ENCODE peak calls at places on chromosomes 2 and 18, in nine cellular contexts. Q, N, L, H, S, P, O, W and I are unnamed samples.

GRCh38 chr2:231666171-231667095 is 41.9 kb upstream of the PTMA start:
- DNase-seq in H (peak; percentile 96), P (peak; percentile 85), Q (peak; percentile 82), S (peak; percentile 97), N (peak; percentile 97), O (peak; percentile 99), L (peak; percentile 96), W (peak; percentile 97), I (peak; percentile 84)

GRCh38 chr18:25164211-25164836 is 187.6 kb downstream of the ZNF521 start:
- DNase-seq in S (no peak), Q (no peak), P (no peak), N (no peak), H (no peak), L (no peak), W (no peak), O (no peak), I (no peak)

GRCh38 chr2:196169521-196169920 is 1.9 kb downstream of the STK17B start:
- DNase-seq in Q (no peak), L (no peak), P (no peak), W (no peak), H (no peak), N (no peak), O (no peak), S (no peak), I (no peak)

GRCh38 chr2:144493027-144493809 is 26.7 kb downstream of the ZEB2 start:
- DNase-seq in W (no peak), S (no peak), Q (no peak), H (no peak), L (no peak), N (no peak), P (no peak), O (no peak), I (no peak)

GRCh38 chr2:130355578-130356431 is at the start of gene PTPN18:
- DNase-seq in Q (peak; percentile 61), W (peak; percentile 92), S (peak; percentile 85), O (peak; percentile 97), L (peak; percentile 94), P (peak; percentile 56), N (peak; percentile 87), H (peak; percentile 97), I (peak; percentile 56)

GRCh38 chr2:201959626-201960025 is 74.0 kb upstream of the FZD7 start:
- DNase-seq in N (no peak), Q (no peak), L (no peak), S (no peak), W (no peak), H (no peak), O (no peak), P (no peak), I (no peak)

GRCh38 chr2:238287702-238288649 is at the start of gene PER2:
- DNase-seq in W (peak; percentile 65), O (peak; percentile 86), L (peak; percentile 91), S (peak; percentile 91), P (peak; percentile 57), H (peak; percentile 77), N (peak; percentile 90), Q (peak; percentile 53), I (no peak)

GRCh38 chr2:149399934-149400615 is 69.7 kb downstream of the LYPD6 start:
- DNase-seq in Q (no peak), H (no peak), O (no peak), S (no peak), N (no peak), L (no peak), P (no peak), W (no peak), I (no peak)

GRCh38 chr2:55133467-55134315 is 83.4 kb upstream of the RTN4 start:
- DNase-seq in N (no peak), P (no peak), H (no peak), O (peak; percentile 65), L (peak; percentile 77), S (peak; percentile 57), Q (peak; percentile 89), W (no peak), I (no peak)

GRCh38 chr2:234691968-234692955 is 195.4 kb upstream of the ARL4C start:
- DNase-seq in W (no peak), S (no peak), H (no peak), L (no peak), P (no peak), N (no peak), O (no peak), Q (no peak), I (no peak)

GRCh38 chr2:138475394-138475793 is 26.2 kb upstream of the SPOPL start:
- DNase-seq in H (no peak), L (no peak), N (no peak), S (no peak), Q (no peak), P (no peak), W (no peak), O (no peak), I (no peak)

GRCh38 chr2:68466778-68467076 is 367 bp downstream of the FBXO48 start:
- DNase-seq in Q (no peak), L (no peak), W (no peak), N (no peak), P (no peak), O (no peak), H (no peak), S (no peak), I (no peak)

GRCh38 chr2:68469935-68470334 is 2.5 kb downstream of the APLF start:
- DNase-seq in P (no peak), O (peak; percentile 45), H (no peak), W (no peak), N (no peak), L (no peak), S (no peak), Q (no peak), I (no peak)

GRCh38 chr2:68467077-68467960 is at the start of the genes APLF and FBXO48:
- DNase-seq in N (peak; percentile 98), O (peak; percentile 99), Q (peak; percentile 97), S (peak; percentile 99), P (peak; percentile 97), H (peak; percentile 97), W (peak; percentile 99), L (peak; percentile 99), I (peak; percentile 86)

GRCh38 chr2:68466361-68466777 is 725 bp downstream of the FBXO48 start:
- DNase-seq in W (no peak), O (peak; percentile 77), P (peak; percentile 46), N (peak; percentile 19), H (no peak), L (peak; percentile 40), Q (peak; percentile 38), S (peak; percentile 26), I (no peak)

DNA sequence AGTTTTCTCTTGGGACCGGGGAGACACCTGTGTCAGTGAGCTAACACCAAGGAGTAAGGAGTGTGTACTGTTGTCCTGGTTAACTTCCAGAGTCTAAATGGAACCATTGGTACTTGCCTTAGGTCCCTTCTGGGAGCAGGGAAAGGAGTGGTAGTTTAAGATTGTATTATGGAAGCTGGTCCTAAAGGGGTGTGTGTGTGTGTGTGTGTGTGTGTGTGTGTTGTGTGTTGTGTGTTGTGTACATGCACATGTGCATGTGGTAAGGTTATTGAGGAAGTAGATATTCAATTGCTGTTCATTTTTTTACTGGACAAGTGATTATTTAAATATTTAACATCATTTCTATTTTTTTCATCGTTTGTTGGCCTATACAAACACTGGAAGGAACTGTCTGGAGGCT is 1.4 kb downstream of the APLF start:
- DNase-seq in Q (no peak), L (no peak), H (no peak), P (no peak), N (no peak), W (no peak), O (no peak), S (no peak), I (no peak)
- H3K4me3 ChIP-seq in Q (no peak overlapping the region), L (peak overlapping the region; percentile 45), H (no peak overlapping the region), P (no peak overlapping the region), N (peak overlapping the region; percentile 76), W (no peak overlapping the region), O (no peak overlapping the region), S (no peak overlapping the region), I (no peak overlapping the region)

GRCh38 chr2:103179800-103180199 is 418.0 kb downstream of the TMEM182 start:
- DNase-seq in S (no peak), N (no peak), W (no peak), O (no peak), P (no peak), Q (no peak), L (no peak), H (no peak), I (no peak)

GRCh38 chr2:103183061-103183460 is 421.2 kb downstream of the TMEM182 start:
- DNase-seq in N (no peak), H (no peak), L (no peak), P (no peak), W (no peak), Q (no peak), S (no peak), O (no peak), I (no peak)
- TF ChIP-seq CTCF in N (peak; percentile 56), H (peak; percentile 38), L (no peak), P (no peak), W (no peak), Q (no peak), S (no peak), O (no peak), I (no peak)

GRCh38 chr18:35973650-35974049 is 1.2 kb downstream of the RMP24 start:
- DNase-seq in P (no peak), W (no peak), S (no peak), H (no peak), O (no peak), Q (no peak), N (no peak), L (no peak), I (no peak)
- H3K4me3 ChIP-seq in P (peak overlapping the region; percentile 83), W (peak overlapping the region; percentile 68), S (peak overlapping the region; percentile 61), H (peak overlapping the region; percentile 76), O (peak overlapping the region; percentile 80), Q (peak overlapping the region; percentile 97), N (peak overlapping the region; percentile 82), L (peak overlapping the region; percentile 44), I (peak overlapping the region; percentile 66)

GRCh38 chr18:10850216-10850615 is 299.2 kb downstream of the PIEZO2 start:
- DNase-seq in P (no peak), W (no peak), Q (no peak), N (no peak), O (no peak), S (no peak), L (no peak), H (no peak), I (no peak)

GRCh38 chr18:10850828-10851227 is 298.5 kb downstream of the PIEZO2 start:
- DNase-seq in Q (no peak), S (no peak), N (no peak), H (no peak), O (no peak), W (no peak), P (no peak), L (no peak), I (no peak)

GRCh38 chr18:10856146-10856545 is 293.2 kb downstream of the PIEZO2 start:
- DNase-seq in W (no peak), H (no peak), P (peak; percentile 67), N (no peak), L (no peak), O (no peak), S (no peak), Q (no peak), I (no peak)

GRCh38 chr18:10852610-10853303 is 296.6 kb downstream of the PIEZO2 start:
- DNase-seq in S (no peak), L (no peak), O (no peak), P (no peak), Q (no peak), N (no peak), W (no peak), H (no peak), I (no peak)

DNA sequence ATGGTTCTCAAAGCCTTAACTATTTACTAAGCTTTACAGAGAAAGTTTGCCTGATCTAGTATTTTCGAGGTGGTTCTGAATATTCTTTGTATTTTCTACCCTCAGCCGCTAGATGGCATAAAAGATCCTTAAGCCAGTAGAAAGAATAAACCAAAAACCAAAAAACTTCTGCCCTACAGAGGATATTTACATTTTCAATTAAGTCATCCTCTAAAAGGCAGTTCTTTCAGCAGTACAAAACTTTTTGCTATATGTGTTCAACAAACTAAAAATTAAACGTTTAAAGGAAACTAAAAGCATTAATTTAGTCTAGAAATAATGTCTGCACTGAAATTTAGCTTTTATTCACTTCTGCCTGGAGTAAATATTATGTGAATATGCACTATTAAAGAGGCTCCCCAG is 297.5 kb downstream of the PIEZO2 start:
- DNase-seq in W (no peak), L (peak; percentile 79), S (peak; percentile 31), N (no peak), P (no peak), O (peak; percentile 70), Q (peak; percentile 33), H (no peak), I (peak; percentile 39)
- TF ChIP-seq CTCF in W (peak; percentile 72), L (peak; percentile 81), S (peak; percentile 65), N (peak; percentile 84), P (peak; percentile 68), O (peak; percentile 56), Q (peak; percentile 82), H (peak; percentile 76), I (peak; percentile 62)